ENCODE peak calls at places on chromosomes 2 and 18, in ten cellular contexts. G, N, F, S, W, B, R, H, O and M are unnamed samples.

GRCh38 chr2:217031445-217031844 is 171.6 kb upstream of the TNP1 start:
- DNase-seq in W (no peak), R (no peak), G (no peak), F (no peak), H (no peak), O (no peak), S (no peak), N (no peak), B (no peak), M (no peak)

GRCh38 chr18:7590800-7591560 is 23.9 kb downstream of the PTPRM start:
- DNase-seq in F (no peak), W (no peak), R (no peak), O (no peak), S (no peak), B (no peak), H (peak; percentile 52), G (no peak), N (no peak), M (no peak)

GRCh38 chr2:204453730-204454167 is 91.5 kb upstream of the PARD3B start:
- DNase-seq in O (peak; percentile 10), G (no peak), F (peak; percentile 59), B (no peak), N (no peak), S (no peak), R (no peak), H (no peak), W (peak; percentile 46), M (no peak)

GRCh38 chr18:59954746-59955145 is 55.0 kb downstream of the PMAIP1 start:
- DNase-seq in N (peak; percentile 74), S (no peak), F (no peak), G (no peak), W (no peak), H (peak; percentile 77), R (no peak), B (no peak), O (no peak), M (no peak)

GRCh38 chr18:45423664-45424063 is 191.6 kb upstream of the SLC14A2 start:
- DNase-seq in N (no peak), G (no peak), B (no peak), R (no peak), W (no peak), F (no peak), H (no peak), S (no peak), O (no peak), M (no peak)

GRCh38 chr2:44257781-44258180 is 17.5 kb upstream of the SLC3A1 start:
- DNase-seq in F (no peak), R (no peak), O (no peak), S (no peak), W (no peak), N (no peak), H (no peak), B (no peak), G (no peak), M (no peak)

GRCh38 chr18:3411854-3412268 is 38.1 kb upstream of the TGIF1 start:
- DNase-seq in G (no peak), F (peak; percentile 45), B (no peak), N (no peak), S (no peak), R (peak; percentile 35), O (no peak), H (no peak), W (peak; percentile 39), M (peak; percentile 20)

GRCh38 chr2:149487189-149487588 is 100.4 kb downstream of the MMADHC start:
- DNase-seq in F (no peak), B (no peak), W (no peak), R (no peak), S (no peak), O (no peak), G (no peak), N (no peak), H (no peak), M (no peak)

GRCh38 chr2:9033385-9034175 is 30.1 kb upstream of the MBOAT2 start:
- DNase-seq in B (no peak), O (peak; percentile 21), W (no peak), F (no peak), N (peak; percentile 13), S (no peak), H (no peak), R (no peak), G (no peak), M (peak; percentile 3)

DNA sequence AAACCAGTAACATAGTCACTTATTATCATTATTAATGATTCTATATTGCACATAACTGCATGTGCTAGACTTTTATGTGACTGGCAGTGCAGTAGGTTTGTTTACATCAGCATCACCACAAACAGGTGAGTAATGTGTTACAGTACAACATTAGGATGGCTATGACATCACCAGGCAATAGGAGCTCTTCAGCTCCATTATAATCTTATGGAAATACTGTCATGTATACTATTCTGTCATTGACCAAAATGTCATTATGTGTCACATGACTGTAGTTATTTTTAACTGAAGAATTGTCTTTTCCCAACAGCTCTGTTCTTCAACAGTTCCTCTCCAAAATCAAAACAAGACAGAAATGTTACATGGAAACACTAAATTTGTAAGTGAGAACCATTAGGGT is 96.3 kb downstream of the C18orf54 start:
- DNase-seq in B (no peak), H (no peak), R (no peak), N (no peak), O (no peak), G (no peak), S (no peak), F (no peak), W (no peak), M (no peak)
- TF ChIP-seq CTCF in B (no peak), H (no peak), R (no peak), N (no peak), O (no peak), G (no peak), S (no peak), F (no peak), W (no peak), M (no peak)

GRCh38 chr18:79720359-79720733 is 40.7 kb downstream of the CTDP1 start:
- DNase-seq in B (no peak), O (no peak), F (no peak), W (no peak), S (no peak), R (no peak), H (no peak), G (no peak), N (no peak), M (peak; percentile 36)
- TF ChIP-seq CTCF in B (no peak), O (no peak), F (no peak), W (no peak), S (no peak), R (no peak), H (no peak), G (no peak), N (no peak), M (no peak)

GRCh38 chr18:49664086-49664890 is 102.4 kb downstream of the LIPG start:
- DNase-seq in F (no peak), S (no peak), W (peak; percentile 47), B (peak; percentile 14), O (peak; percentile 14), N (no peak), H (no peak), R (no peak), G (no peak), M (no peak)

GRCh38 chr18:49667462-49667861 is 105.6 kb downstream of the LIPG start:
- DNase-seq in G (no peak), W (no peak), H (no peak), F (no peak), N (no peak), S (no peak), B (no peak), O (no peak), R (no peak), M (no peak)

GRCh38 chr18:49668583-49669290 is 106.9 kb downstream of the LIPG start:
- DNase-seq in G (no peak), H (no peak), R (no peak), F (no peak), N (peak; percentile 52), S (no peak), O (peak; percentile 18), B (peak; percentile 3), W (peak; percentile 81), M (no peak)

GRCh38 chr18:49663755-49664085 is 101.9 kb downstream of the LIPG start:
- DNase-seq in G (no peak), O (no peak), W (no peak), S (no peak), R (no peak), H (no peak), N (no peak), B (no peak), F (no peak), M (no peak)

GRCh38 chr18:49666045-49666444 is 104.2 kb downstream of the LIPG start:
- DNase-seq in G (no peak), O (no peak), R (no peak), H (peak; percentile 48), B (no peak), S (no peak), N (peak; percentile 37), W (no peak), F (no peak), M (no peak)
- TF ChIP-seq CTCF in G (no peak), O (no peak), R (no peak), H (no peak), B (no peak), S (no peak), N (no peak), W (no peak), F (no peak), M (no peak)

DNA sequence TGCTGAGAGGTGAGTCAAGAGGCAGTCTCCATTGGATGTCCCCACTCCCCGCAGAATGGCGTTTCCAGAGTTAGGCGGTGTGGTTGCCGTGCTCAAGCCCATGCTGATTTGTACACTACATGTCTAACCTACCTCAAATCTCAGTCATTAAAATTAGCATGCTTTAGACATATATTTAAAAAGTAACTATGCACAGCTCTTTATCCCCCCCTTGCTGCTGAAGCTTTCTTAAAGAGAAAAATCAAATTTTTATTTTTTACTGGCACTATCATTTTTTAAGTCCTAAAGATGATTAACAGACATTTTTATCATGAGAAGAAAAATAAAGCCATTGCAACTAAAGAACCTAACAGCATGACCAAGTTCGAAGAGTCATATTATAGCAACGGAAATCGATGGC is 42.9 kb downstream of the BOLA3 start:
- DNase-seq in O (no peak), S (no peak), F (no peak), H (no peak), N (peak; percentile 17), W (no peak), B (no peak), G (no peak), R (no peak), M (no peak)
- TF ChIP-seq CTCF in O (no peak), S (no peak), F (no peak), H (peak; percentile 43), N (peak; percentile 21), W (no peak), B (no peak), G (no peak), R (no peak), M (no peak)

DNA sequence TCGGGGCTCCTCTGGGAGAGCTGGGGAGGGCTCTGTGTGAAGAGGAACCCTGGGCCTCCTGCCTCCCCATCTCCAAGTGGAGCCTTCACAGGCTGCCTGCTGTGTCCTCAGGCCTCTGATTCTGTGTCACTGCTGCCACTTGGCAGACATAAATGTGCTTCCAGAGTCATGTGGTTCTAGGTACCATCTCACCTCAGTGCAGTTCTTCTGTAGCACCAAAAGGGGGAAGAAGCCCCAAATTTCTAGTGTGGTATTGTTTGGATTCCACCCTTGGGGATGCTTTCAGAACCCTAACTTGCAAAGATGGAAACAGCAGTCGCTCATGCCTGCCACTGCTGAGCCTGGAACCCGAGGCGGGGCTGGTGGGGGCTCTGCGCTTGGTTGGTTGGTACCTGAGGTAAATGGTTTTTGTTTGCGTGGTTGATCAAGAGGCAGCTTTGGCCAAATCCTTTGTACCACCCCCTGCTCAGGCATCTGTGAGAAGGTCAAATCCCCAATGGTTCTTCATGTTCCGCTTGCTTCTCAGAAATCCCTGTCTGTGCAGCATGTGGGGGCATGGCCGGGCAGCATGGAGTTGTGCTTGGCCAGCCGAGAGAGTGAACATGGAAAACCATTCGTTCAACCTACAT is 27.5 kb downstream of the COA5 start:
- DNase-seq in W (no peak), G (no peak), F (no peak), B (no peak), N (no peak), R (no peak), O (no peak), S (no peak), H (no peak), M (no peak)
- TF ChIP-seq CTCF in W (no peak), G (no peak), F (no peak), B (no peak), N (no peak), R (no peak), O (no peak), S (no peak), H (no peak), M (no peak)